ENCODE peak calls at places on chromosomes 16 and 17, in nine cellular contexts. V, S, T, D, L, J, Z, K and R are unnamed samples.

GRCh38 chr16:54051821-54052220 is 234.8 kb downstream of the IRX3 start:
- DNase-seq in Z (no peak), K (no peak), S (no peak), L (no peak), J (no peak), V (no peak), T (no peak), D (no peak), R (no peak)

GRCh38 chr16:25256821-25257503 is 683 bp downstream of the ZKSCAN2 start:
- DNase-seq in L (no peak), D (peak), Z (no peak), S (no peak), J (no peak), V (no peak), T (no peak), K (peak), R (no peak)

GRCh38 chr16:14364386-14365199 is 265.5 kb downstream of the PARN start:
- DNase-seq in K (no peak), V (no peak), J (no peak), Z (no peak), L (no peak), T (no peak), S (no peak), D (no peak), R (no peak)

GRCh38 chr16:9404811-9405210 is 313.4 kb downstream of the HAPSTR1 start:
- DNase-seq in K (no peak), J (no peak), L (no peak), T (no peak), Z (no peak), S (no peak), V (no peak), D (no peak), R (no peak)

GRCh38 chr17:35002876-35003551 is 22.7 kb downstream of the LIG3 start:
- DNase-seq in L (no peak), S (no peak), D (no peak), Z (no peak), J (no peak), K (no peak), V (peak), T (no peak), R (no peak)

GRCh38 chr17:14016858-14017257 is 52.4 kb upstream of the COX10 start:
- DNase-seq in J (no peak), D (no peak), Z (no peak), T (no peak), K (no peak), S (no peak), V (no peak), L (no peak), R (no peak)

GRCh38 chr17:49224198-49224996 is 6.2 kb downstream of the PHOSPHO1 start:
- DNase-seq in J (peak), S (no peak), D (no peak), T (peak), Z (peak), L (no peak), V (no peak), K (peak), R (no peak)

GRCh38 chr17:48011405-48012150 is 26.0 kb downstream of the COPZ2 start:
- DNase-seq in V (no peak), J (peak), K (peak), T (peak), L (peak), D (no peak), S (no peak), Z (no peak), R (no peak)

GRCh38 chr17:72446525-72447250 is 325.9 kb downstream of the SOX9 start:
- DNase-seq in V (no peak), L (no peak), Z (no peak), D (no peak), K (no peak), J (no peak), S (no peak), T (no peak), R (no peak)

GRCh38 chr17:82201498-82201910 is 11.1 kb downstream of the CCDC57 start:
- DNase-seq in S (no peak), V (no peak), K (no peak), L (no peak), J (no peak), T (no peak), D (no peak), Z (no peak), R (no peak)